ENCODE peak calls at places on chromosome 1, in six cellular contexts. T, X, L, U, Z and P are unnamed samples. For H3K9me3, the result is how much of the 10 kb centered on the place peaks cover.

GRCh38 chr1:62732327-62732726 is 44.1 kb upstream of the DOCK7 start:
- DNase-seq in T (no peak), X (no peak), L (no peak), U (no peak), Z (no peak), P (no peak)

GRCh38 chr1:173095632-173096031 is 44.9 kb upstream of the TNFSF18 start:
- DNase-seq in T (no peak), X (no peak), L (no peak), U (no peak), Z (no peak), P (no peak)

GRCh38 chr1:41810446-41810845 is 108.3 kb downstream of the HIVEP3 start:
- DNase-seq in T (no peak), X (no peak), L (no peak), U (no peak), Z (no peak), P (no peak)

GRCh38 chr1:38152351-38153082 is 105.9 kb upstream of the POU3F1 start:
- DNase-seq in T (no peak), X (no peak), L (no peak), U (no peak), Z (no peak), P (no peak)

GRCh38 chr1:63973005-63973419 is 199.2 kb downstream of the ROR1 start:
- DNase-seq in T (no peak), X (no peak), L (no peak), U (no peak), Z (no peak), P (no peak)

GRCh38 chr1:92343061-92343460 is 44.2 kb downstream of the RPAP2 start:
- DNase-seq in T (no peak), X (no peak), L (no peak), U (no peak), Z (no peak), P (no peak)

GRCh38 chr1:88892146-88892877 is 945 bp upstream of the GTF2B start:
- DNase-seq in T (no peak), X (no peak), L (no peak), U (no peak), Z (no peak), P (no peak)

GRCh38 chr1:5427026-5427613 is 565.1 kb downstream of the NPHP4 start:
- DNase-seq in T (no peak), X (no peak), L (peak), U (no peak), Z (no peak), P (no peak)

GRCh38 chr1:224543453-224543852 is 72.7 kb upstream of the CNIH3 start:
- DNase-seq in T (no peak), X (no peak), L (no peak), U (no peak), Z (no peak), P (no peak)

GRCh38 chr1:48228156-48228555 is 5.6 kb downstream of the SLC5A9 start:
- DNase-seq in T (no peak), X (no peak), L (peak), U (no peak), Z (no peak), P (no peak)

GRCh38 chr1:31532114-31532644 is 44.1 kb upstream of the TINAGL1 start:
- DNase-seq in T (no peak), X (no peak), L (no peak), U (no peak), Z (no peak), P (no peak)

GRCh38 chr1:9630331-9631081 is 21.0 kb upstream of the PIK3CD start:
- DNase-seq in T (no peak), X (no peak), L (no peak), U (no peak), Z (no peak), P (no peak)

GRCh38 chr1:227058321-227058751 is 118.2 kb downstream of the COQ8A start:
- DNase-seq in T (no peak), X (no peak), L (no peak), U (no peak), Z (no peak), P (no peak)

GRCh38 chr1:77976433-77977076 is 2.3 kb downstream of the FUBP1 start:
- DNase-seq in T (no peak), X (no peak), L (no peak), U (no peak), Z (no peak), P (no peak)

GRCh38 chr1:107782192-107782845 is 182.7 kb downstream of the VAV3 start:
- DNase-seq in T (no peak), X (no peak), L (peak), U (no peak), Z (no peak), P (peak)

GRCh38 chr1:224343679-224344078 is 13.0 kb upstream of the CNIH4 start:
- DNase-seq in T (no peak), X (no peak), L (no peak), U (no peak), Z (no peak), P (no peak)

GRCh38 chr1:7018826-7019225 is 233.6 kb downstream of the CAMTA1 start:
- DNase-seq in T (no peak), X (no peak), L (no peak), U (no peak), Z (no peak), P (no peak)

GRCh38 chr1:195325181-195325580 is 1283.1 kb downstream of the KCNT2 start:
- DNase-seq in T (no peak), X (no peak), L (no peak), U (no peak), Z (no peak), P (no peak)

GRCh38 chr1:147740391-147740790 is 20.0 kb downstream of the GJA5 start:
- DNase-seq in T (no peak), X (no peak), L (no peak), U (no peak), Z (no peak), P (no peak)

GRCh38 chr1:163069142-163069541 is at the start of gene RGS4:
- DNase-seq in T (peak), X (peak), L (peak), U (no peak), Z (no peak), P (no peak)

GRCh38 chr1:169048043-169048442 is 58.4 kb upstream of the ATP1B1 start:
- DNase-seq in T (no peak), X (no peak), L (no peak), U (no peak), Z (no peak), P (no peak)

GRCh38 chr1:35031103-35031452 is 667 bp downstream of the ZMYM6 start:
- DNase-seq in T (peak), X (no peak), L (no peak), U (no peak), Z (no peak), P (peak)

GRCh38 chr1:60503216-60503615 is 429.6 kb upstream of the C1orf87 start:
- DNase-seq in T (no peak), X (no peak), L (no peak), U (no peak), Z (no peak), P (no peak)

GRCh38 chr1:69373520-69373919 is 194.2 kb upstream of the LRRC7 start:
- DNase-seq in T (no peak), X (no peak), L (no peak), U (no peak), Z (no peak), P (no peak)

GRCh38 chr1:214224605-214225354 is 56.2 kb upstream of the SMYD2 start:
- DNase-seq in T (no peak), X (no peak), L (no peak), U (no peak), Z (no peak), P (no peak)

GRCh38 chr1:107748529-107748928 is 216.5 kb downstream of the VAV3 start:
- DNase-seq in T (no peak), X (no peak), L (no peak), U (no peak), Z (no peak), P (no peak)

GRCh38 chr1:16983649-16984048 is 3.2 kb upstream of the MFAP2 start:
- DNase-seq in T (no peak), X (no peak), L (no peak), U (no peak), Z (no peak), P (no peak)

GRCh38 chr1:11786168-11786567 is 19.6 kb downstream of the MTHFR start:
- DNase-seq in T (no peak), X (no peak), L (no peak), U (no peak), Z (no peak), P (no peak)

GRCh38 chr1:216194721-216195120 is 228.5 kb downstream of the USH2A start:
- DNase-seq in T (no peak), X (no peak), L (no peak), U (no peak), Z (no peak), P (no peak)

GRCh38 chr1:206001476-206001888 is 1.7 kb downstream of the RAB7B start:
- DNase-seq in T (no peak), X (peak), L (peak), U (peak), Z (no peak), P (no peak)

GRCh38 chr1:174875306-174875705 is 124.4 kb upstream of the CACYBP start:
- DNase-seq in T (no peak), X (no peak), L (no peak), U (peak), Z (no peak), P (peak)

GRCh38 chr1:166164646-166164994 is 2.2 kb downstream of the FAM78B start:
- DNase-seq in T (no peak), X (no peak), L (no peak), U (no peak), Z (no peak), P (no peak)
- TF ChIP-seq CTCF in T (no peak), X (no peak), L (no peak), U (no peak), Z (peak), P (no peak)

GRCh38 chr1:160924791-160925651 is 29.6 kb downstream of the ITLN2 start:
- DNase-seq in T (no peak), X (no peak), L (no peak), U (no peak), Z (no peak), P (no peak)
- H3K9me3 ChIP-seq in T (under half), X (under half), L (under half), U (under half), Z (under half), P (under half)

GRCh38 chr1:167086033-167086432 is 4.1 kb downstream of the GPA33 start:
- DNase-seq in T (no peak), X (no peak), L (no peak), U (no peak), Z (no peak), P (no peak)
- TF ChIP-seq CTCF in T (no peak), X (no peak), L (no peak), U (no peak), Z (no peak), P (no peak)

DNA sequence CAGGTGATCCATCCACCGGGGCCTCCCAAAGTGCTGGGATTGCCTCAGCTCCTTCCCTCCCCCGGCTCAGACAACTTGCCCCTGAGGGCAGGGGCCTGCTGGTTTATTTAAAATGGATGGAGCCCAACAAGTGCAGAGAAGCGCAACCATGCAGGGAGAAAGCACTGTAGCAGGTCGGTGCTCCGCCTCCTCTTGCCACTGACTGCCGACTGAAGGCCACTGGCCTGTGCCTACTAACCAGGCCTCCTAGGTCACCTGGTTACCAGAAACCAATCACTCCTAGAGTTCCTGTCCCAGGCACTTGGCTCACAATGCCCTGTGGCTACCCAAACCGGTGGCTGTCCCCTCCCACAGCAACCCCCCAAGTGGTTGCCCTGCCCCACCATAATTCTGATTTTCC is 35.9 kb downstream of the ZNF695 start:
- DNase-seq in T (no peak), X (no peak), L (no peak), U (no peak), Z (no peak), P (no peak)
- H3K9me3 ChIP-seq in T (under half), X (under half), L (under half), U (under half), Z (under half), P (under half)

GRCh38 chr1:177964336-177964735 is 5.5 kb downstream of the SEC16B start:
- DNase-seq in T (no peak), X (no peak), L (no peak), U (no peak), Z (no peak), P (no peak)

GRCh38 chr1:177960939-177961622 is 8.8 kb downstream of the SEC16B start:
- DNase-seq in T (no peak), X (no peak), L (no peak), U (no peak), Z (no peak), P (no peak)

GRCh38 chr1:177958092-177958491 is 11.8 kb downstream of the SEC16B start:
- DNase-seq in T (no peak), X (no peak), L (no peak), U (no peak), Z (no peak), P (no peak)

GRCh38 chr1:177954076-177954475 is 15.8 kb downstream of the SEC16B start:
- DNase-seq in T (no peak), X (no peak), L (no peak), U (no peak), Z (no peak), P (no peak)

DNA sequence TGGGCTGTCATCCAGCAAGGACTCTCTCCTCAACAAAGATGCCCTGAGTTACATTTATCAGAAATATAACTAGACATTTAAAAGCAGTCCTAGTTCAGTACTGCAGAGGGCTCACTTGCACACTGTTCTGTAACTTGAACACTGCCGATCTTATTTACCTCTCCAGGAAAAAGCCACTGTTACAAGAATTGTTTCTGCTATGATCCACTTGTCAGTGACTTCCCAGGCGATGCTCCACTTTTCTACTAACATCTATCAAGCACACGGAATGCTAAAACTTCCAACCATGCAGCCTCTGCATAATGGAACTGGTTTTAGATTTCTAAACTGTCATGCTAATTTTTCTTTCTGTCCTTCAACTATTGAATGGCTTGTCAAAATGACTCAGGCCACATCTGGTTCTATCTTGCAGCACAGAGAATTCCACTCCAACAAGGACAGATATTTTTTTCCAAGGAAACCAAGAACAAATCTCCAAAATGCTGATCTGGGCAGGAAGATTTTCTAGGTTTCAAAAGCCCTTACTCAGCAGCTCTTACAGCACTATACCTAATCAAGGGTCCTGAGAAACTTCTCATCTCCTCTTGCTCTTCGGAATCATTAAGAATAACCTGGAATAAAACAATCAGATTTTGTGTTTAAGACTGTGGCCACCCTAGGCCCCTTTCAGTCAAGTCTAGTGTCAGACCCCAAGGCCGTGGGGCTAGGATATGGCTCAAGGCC is 9.9 kb downstream of the SEC16B start:
- DNase-seq in T (no peak), X (no peak), L (no peak), U (no peak), Z (no peak), P (no peak)
- TF ChIP-seq CTCF in T (no peak), X (no peak), L (peak), U (no peak), Z (no peak), P (no peak)

DNA sequence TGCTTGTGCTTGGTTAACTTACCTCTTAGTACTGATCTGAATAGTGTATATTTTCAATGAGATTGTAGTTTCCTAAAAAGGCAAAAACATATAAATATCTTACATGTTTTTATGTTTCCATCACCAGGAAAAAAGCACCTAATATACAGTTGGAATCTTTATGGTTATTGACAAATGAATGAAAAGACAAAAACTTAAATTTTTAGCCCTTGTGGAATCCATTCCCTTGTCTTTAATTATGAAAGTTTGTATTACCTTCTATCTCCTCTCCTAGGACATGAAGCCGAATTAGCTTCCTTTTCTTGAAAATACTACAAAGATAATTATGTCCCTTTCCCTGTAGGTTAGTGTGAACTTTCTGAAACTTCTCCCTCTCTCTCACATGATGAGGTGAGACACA is at the start of gene OR2T12:
- DNase-seq in T (no peak), X (no peak), L (no peak), U (no peak), Z (no peak), P (no peak)
- H3K9me3 ChIP-seq in T (under half), X (under half), L (under half), U (under half), Z (under half), P (under half)

GRCh38 chr1:55860816-55861519 is 645.8 kb upstream of the USP24 start:
- DNase-seq in T (no peak), X (no peak), L (no peak), U (no peak), Z (no peak), P (no peak)
- TF ChIP-seq CTCF in T (no peak), X (no peak), L (no peak), U (no peak), Z (no peak), P (no peak)

DNA sequence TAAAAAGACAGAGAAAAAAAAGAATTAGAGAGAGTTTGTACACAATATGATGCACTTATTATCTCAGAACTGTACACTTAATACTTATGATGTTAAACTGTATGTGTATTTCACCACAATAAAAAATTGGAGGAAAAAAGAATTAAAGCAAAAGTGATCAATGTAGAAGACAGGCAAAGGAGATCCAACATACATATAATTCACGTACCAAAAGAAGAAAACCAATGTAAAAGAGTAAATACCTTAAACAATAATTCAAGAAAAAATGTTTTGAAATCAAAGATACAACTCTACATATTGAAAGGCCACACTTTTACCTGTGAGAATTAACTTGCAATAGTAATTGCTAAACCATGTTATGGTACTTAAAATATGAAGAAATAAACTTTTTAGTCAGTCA is 9.8 kb upstream of the PGLYRP3 start:
- DNase-seq in T (no peak), X (no peak), L (no peak), U (no peak), Z (no peak), P (no peak)
- H3K9me3 ChIP-seq in T (under half), X (under half), L (under half), U (under half), Z (under half), P (under half)

DNA sequence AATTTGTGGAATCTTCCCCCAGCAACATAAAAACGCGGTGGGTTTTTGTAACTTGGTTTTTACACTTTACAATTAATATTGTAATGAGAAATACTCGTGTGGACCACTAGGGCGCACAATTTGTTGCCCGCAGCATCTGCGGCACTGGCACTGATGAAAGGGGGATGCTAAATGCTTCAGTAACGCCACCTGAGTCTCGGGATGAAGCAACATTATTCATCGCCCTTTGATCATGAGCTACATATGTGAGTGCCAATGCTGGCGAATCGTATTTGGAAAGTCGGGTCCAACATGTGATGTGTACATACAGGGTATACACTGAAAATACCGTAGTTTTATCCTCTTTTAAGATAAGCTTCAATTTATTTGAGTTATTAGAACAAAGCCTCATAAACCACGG is 34.2 kb upstream of the COX20 start:
- DNase-seq in T (no peak), X (no peak), L (peak), U (peak), Z (no peak), P (peak)
- TF ChIP-seq CTCF in T (no peak), X (peak), L (peak), U (peak), Z (peak), P (peak)